ENCODE peak calls at places on chromosomes 12 and 14, in ten cellular contexts. D is left cardiac atrium, L is activated T-cell treated with anti-CD3 and anti-CD28 coated beads for 48 hours, T is MV-4-11, J is brain microvascular endothelial cell, B is choroid plexus epithelial cell, A is NCI-H2227 treated with DMSO at 0.1 percent for 48 hours, G is NCI-H2171, H is anterior cingulate cortex, I is NCI-H2107. C is an unnamed sample.

GRCh38 chr12:43336962-43337555 is 214.9 kb downstream of the ADAMTS20 start:
- DNase-seq in D (no peak), L (no peak), T (peak; percentile 55), J (no peak), B (peak; percentile 78), A (no peak), G (peak; percentile 27), H (no peak), I (no peak), C (peak; percentile 58)

GRCh38 chr12:6845395-6845794 is 4.7 kb downstream of the GNB3 start:
- DNase-seq in D (no peak), L (no peak), T (no peak), J (no peak), B (no peak), A (no peak), G (no peak), H (no peak), I (no peak), C (no peak)

GRCh38 chr12:89343127-89343526 is 9.2 kb downstream of the DUSP6 start:
- DNase-seq in D (peak; percentile 73), L (no peak), T (peak; percentile 9), J (peak; percentile 19), B (peak; percentile 80), A (no peak), G (no peak), H (no peak), I (no peak), C (no peak)

GRCh38 chr14:36767603-36768281 is 106.1 kb downstream of the PAX9 start:
- DNase-seq in D (no peak), L (no peak), T (no peak), J (no peak), B (no peak), A (no peak), G (peak; percentile 82), H (no peak), I (peak; percentile 94), C (peak; percentile 41)

GRCh38 chr14:77086017-77086727 is 11.9 kb upstream of the CIPC start:
- DNase-seq in D (no peak), L (no peak), T (no peak), J (peak; percentile 68), B (peak; percentile 88), A (no peak), G (no peak), H (no peak), I (no peak), C (peak; percentile 65)

GRCh38 chr14:64444984-64445845 is 20.1 kb upstream of the AKAP5 start:
- DNase-seq in D (no peak), L (no peak), T (peak; percentile 67), J (peak; percentile 88), B (peak; percentile 96), A (peak; percentile 58), G (no peak), H (no peak), I (no peak), C (peak; percentile 93)

GRCh38 chr14:76937181-76938091 is 91.1 kb downstream of the IRF2BPL start:
- DNase-seq in D (peak; percentile 76), L (no peak), T (peak; percentile 28), J (peak; percentile 89), B (peak; percentile 88), A (peak; percentile 86), G (peak; percentile 92), H (no peak), I (peak; percentile 44), C (peak; percentile 15)

GRCh38 chr12:57616383-57617101 is 5.3 kb downstream of the ARHGEF25 start:
- DNase-seq in D (no peak), L (no peak), T (no peak), J (peak; percentile 47), B (peak; percentile 52), A (peak; percentile 3), G (no peak), H (no peak), I (no peak), C (no peak)

GRCh38 chr14:86296173-86296572 is 766.2 kb downstream of the FLRT2 start:
- DNase-seq in D (no peak), L (no peak), T (no peak), J (no peak), B (peak; percentile 1), A (peak; percentile 4), G (peak; percentile 98), H (no peak), I (peak; percentile 93), C (peak; percentile 77)

GRCh38 chr12:111842556-111843396 is 748 bp downstream of the MAPKAPK5 start:
- DNase-seq in D (no peak), L (no peak), T (no peak), J (no peak), B (peak; percentile 24), A (no peak), G (no peak), H (peak; percentile 43), I (no peak), C (no peak)

GRCh38 chr14:36884049-36884448 is 222.4 kb downstream of the PAX9 start:
- DNase-seq in D (no peak), L (no peak), T (no peak), J (no peak), B (no peak), A (no peak), G (no peak), H (no peak), I (no peak), C (no peak)

C was measured in kidney glomerular epithelial cell.